ENCODE peak calls at places on chromosomes 16 and 17, in four cellular contexts. C, Z, O and P are unnamed samples.

GRCh38 chr17:15742051-15742795 is 10.1 kb downstream of the TBC1D26 start:
- DNase-seq in Z (no peak), O (no peak), C (no peak), P (no peak)

GRCh38 chr16:69049146-69049545 is 56.3 kb upstream of the HAS3 start:
- DNase-seq in Z (no peak), C (no peak), O (no peak), P (no peak)

GRCh38 chr17:17985555-17985954 is 12.9 kb downstream of the DRC3 start:
- DNase-seq in Z (no peak), O (no peak), C (no peak), P (no peak)

GRCh38 chr17:34620458-34620857 is 41.1 kb downstream of the TMEM132E start:
- DNase-seq in Z (no peak), C (no peak), O (no peak), P (no peak)

GRCh38 chr16:51465026-51465425 is 314.0 kb upstream of the SALL1 start:
- DNase-seq in C (no peak), O (no peak), Z (peak), P (no peak)

GRCh38 chr17:57407287-57408063 is 151.2 kb downstream of the MSI2 start:
- DNase-seq in Z (no peak), C (no peak), O (peak), P (peak)

GRCh38 chr17:2075336-2076056 is 20.6 kb downstream of the HIC1 start:
- DNase-seq in Z (no peak), C (peak), O (no peak), P (no peak)

GRCh38 chr16:85437161-85438052 is 175.7 kb upstream of the GSE1 start:
- DNase-seq in C (no peak), Z (no peak), O (peak), P (peak)

GRCh38 chr16:11327277-11328171 is 17.7 kb upstream of the RMI2 start:
- DNase-seq in Z (no peak), O (no peak), C (no peak), P (no peak)
- TF ChIP-seq POLR2AphosphoS5 in Z (no peak), O (no peak), C (peak), P (no peak)

GRCh38 chr17:28384281-28385036 is 13.0 kb downstream of the SARM1 start:
- DNase-seq in C (peak), O (peak), Z (no peak), P (peak)
- TF ChIP-seq POLR2AphosphoS5 in C (peak), O (peak), Z (no peak), P (peak)

DNA sequence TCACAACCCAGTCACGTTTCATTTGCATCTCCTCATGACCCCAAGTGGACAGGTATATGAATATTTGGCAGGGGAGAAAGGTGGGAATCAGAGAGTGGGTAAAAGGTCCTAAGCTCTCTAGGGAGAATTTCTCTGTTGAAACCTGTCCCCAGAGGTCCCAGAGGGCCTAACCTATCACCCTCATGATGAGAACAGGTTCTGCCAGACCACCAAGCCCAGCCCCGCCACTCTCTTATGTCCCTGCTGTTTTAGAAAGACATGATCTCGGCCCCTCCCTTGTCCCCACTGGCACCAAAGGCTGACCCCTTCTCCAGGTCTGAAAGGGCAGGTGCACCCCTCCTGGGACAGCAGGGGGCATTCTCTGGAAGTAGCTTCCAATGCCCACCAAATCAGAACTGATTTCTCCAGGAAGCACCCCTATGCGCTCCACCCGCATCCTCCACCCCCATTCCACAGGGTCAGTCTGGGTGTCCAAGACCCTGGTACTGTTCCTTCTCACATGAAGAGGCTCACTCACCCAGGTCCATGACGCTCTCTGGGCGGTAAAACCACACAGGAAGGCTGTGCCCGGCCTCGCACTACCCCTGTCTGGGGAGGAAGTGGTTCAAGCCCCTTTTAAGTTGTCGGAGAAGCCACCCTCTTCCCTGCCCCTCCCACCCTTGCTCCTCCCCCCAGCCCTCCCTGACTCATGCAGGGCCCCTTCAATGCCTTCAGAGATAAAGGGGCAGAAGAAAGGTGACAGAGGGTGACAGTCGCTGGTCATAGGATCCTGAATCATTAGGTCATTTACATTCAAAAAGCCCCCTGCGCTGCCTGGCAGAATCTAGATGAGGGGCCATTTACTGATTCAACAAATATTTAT is at the start of gene CCR7:
- DNase-seq in C (peak), O (peak), Z (peak), P (no peak)
- TF ChIP-seq POLR2AphosphoS5 in C (peak), O (no peak), Z (no peak), P (no peak)

GRCh38 chr17:40452074-40452787 is 9.0 kb downstream of the IGFBP4 start:
- DNase-seq in Z (no peak), O (no peak), C (no peak), P (no peak)
- TF ChIP-seq POLR2AphosphoS5 in Z (peak), O (peak), C (no peak), P (peak)

GRCh38 chr17:79836952-79837887 is 2.0 kb downstream of the CBX4 start:
- DNase-seq in C (peak), O (peak), Z (no peak), P (peak)
- TF ChIP-seq POLR2AphosphoS5 in C (peak), O (peak), Z (peak), P (peak)

DNA sequence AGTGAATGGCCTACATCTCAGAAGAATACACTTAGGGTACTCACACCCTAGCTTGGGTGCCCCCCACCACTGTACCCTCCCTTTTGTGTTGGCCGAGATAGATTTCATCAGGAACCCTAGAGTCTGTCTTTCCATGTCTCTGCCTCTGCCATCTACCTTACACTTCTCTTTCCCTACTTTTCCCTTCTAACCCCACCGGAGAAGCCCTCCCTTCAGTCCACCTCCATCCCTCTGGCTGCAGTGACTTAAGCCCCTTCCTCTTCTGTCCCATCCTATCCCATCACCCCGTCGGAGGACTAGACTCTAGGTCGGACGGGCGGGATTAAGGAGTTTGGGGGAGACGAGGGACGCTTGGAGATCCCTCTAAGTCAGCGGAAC is 213 bp downstream of the DLG4 start:
- DNase-seq in O (no peak), Z (no peak), C (no peak), P (no peak)
- TF ChIP-seq POLR2AphosphoS5 in O (no peak), Z (no peak), C (no peak), P (no peak)

GRCh38 chr16:26027060-26027459 is 335.3 kb downstream of the HS3ST4 start:
- DNase-seq in C (no peak), Z (no peak), O (no peak), P (no peak)
- TF ChIP-seq POLR2AphosphoS5 in C (no peak), Z (no peak), O (no peak), P (no peak)

DNA sequence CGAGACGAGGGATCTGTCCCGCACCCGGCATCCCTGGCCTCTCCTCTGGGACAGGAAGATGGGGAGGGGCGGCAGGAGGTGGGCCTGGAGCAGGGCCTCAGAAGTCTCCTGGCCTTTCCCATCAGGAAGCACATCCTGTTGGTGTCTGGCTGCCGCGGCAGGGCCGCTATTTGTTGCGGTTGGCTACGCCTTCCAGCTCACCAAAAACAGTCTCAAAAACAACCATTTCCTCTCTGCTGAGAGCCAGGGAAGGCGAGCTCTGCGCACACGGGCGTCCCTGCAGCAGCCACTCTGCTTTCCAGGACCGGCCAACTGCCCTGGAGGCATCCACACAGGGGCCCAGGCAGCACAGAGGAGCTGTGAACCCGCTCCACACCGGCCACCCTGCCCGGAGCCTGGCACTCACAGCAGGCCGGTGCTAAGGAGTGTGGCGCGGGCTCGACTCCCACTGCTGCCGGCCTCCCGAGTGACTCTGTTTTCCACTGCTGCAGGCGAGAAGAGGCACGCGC is at the start of gene TMEM204:
- DNase-seq in Z (no peak), O (peak), C (peak), P (no peak)
- TF ChIP-seq POLR2AphosphoS5 in Z (peak), O (peak), C (peak), P (peak)